ENCODE peak calls at places on chromosome 3, in ten cellular contexts. J is A549, F is DND-41, W is AG09309, X is mesothelial cell of epicardium, S is GM13977, O is astrocyte of the spinal cord, U is bronchial epithelial cell, Q is GM20000, L is fibroblast of pulmonary artery. B is an unnamed sample.

GRCh38 chr3:196686436-196686835 is 25.6 kb downstream of the CEP19 start:
- DNase-seq in X (no peak), U (no peak), F (no peak), S (no peak), L (peak), J (no peak), W (no peak), Q (no peak), O (no peak), B (no peak)

GRCh38 chr3:72582211-72582878 is 265.9 kb downstream of the SHQ1 start:
- DNase-seq in U (no peak), W (no peak), L (no peak), Q (peak), F (no peak), S (peak), J (no peak), O (no peak), X (no peak), B (no peak)

GRCh38 chr3:172107403-172107802 is 68.0 kb downstream of the FNDC3B start:
- DNase-seq in J (no peak), F (peak), X (no peak), U (no peak), W (no peak), S (peak), O (no peak), L (no peak), Q (peak), B (no peak)

GRCh38 chr3:53236112-53236841 is 19.5 kb downstream of the TKT start:
- DNase-seq in Q (no peak), J (peak), O (peak), U (peak), F (no peak), L (peak), W (peak), S (no peak), X (no peak), B (no peak)

GRCh38 chr3:188229726-188230125 is 75.8 kb downstream of the LPP start:
- DNase-seq in J (no peak), X (no peak), S (no peak), W (no peak), U (no peak), Q (no peak), F (no peak), O (no peak), L (no peak), B (no peak)

GRCh38 chr3:69558912-69559311 is 173.0 kb upstream of the FRMD4B start:
- DNase-seq in F (no peak), L (peak), X (no peak), Q (no peak), J (no peak), U (peak), S (no peak), O (peak), W (no peak), B (no peak)

GRCh38 chr3:46029953-46030543 is 2.8 kb upstream of the XCR1 start:
- DNase-seq in W (no peak), Q (no peak), O (no peak), U (no peak), S (no peak), X (no peak), L (no peak), F (no peak), J (no peak), B (no peak)

GRCh38 chr3:100209948-100210776 is 50.6 kb upstream of the TBC1D23 start:
- DNase-seq in L (peak), U (no peak), O (peak), X (no peak), J (no peak), W (no peak), Q (peak), F (no peak), S (peak), B (no peak)

GRCh38 chr3:150005243-150006102 is 34.8 kb upstream of the PFN2 start:
- DNase-seq in J (no peak), U (peak), F (no peak), Q (no peak), X (no peak), O (peak), S (no peak), W (no peak), L (no peak), B (no peak)

GRCh38 chr3:46923559-46924350 is 46.2 kb downstream of the PTH1R start:
- DNase-seq in J (peak), O (peak), W (no peak), Q (no peak), F (peak), X (no peak), U (no peak), L (peak), S (no peak), B (peak)

GRCh38 chr3:81696090-81696489 is 65.4 kb downstream of the GBE1 start:
- DNase-seq in Q (no peak), O (no peak), J (no peak), U (no peak), S (no peak), X (no peak), F (no peak), W (no peak), L (no peak), B (no peak)

GRCh38 chr3:40846466-40846865 is 321.7 kb downstream of the ZNF621 start:
- DNase-seq in J (no peak), L (no peak), W (no peak), S (no peak), X (no peak), Q (no peak), U (no peak), O (no peak), F (no peak), B (no peak)

GRCh38 chr3:69422751-69423150 is 36.9 kb upstream of the FRMD4B start:
- DNase-seq in U (peak), O (peak), L (peak), Q (no peak), W (no peak), X (no peak), J (no peak), S (no peak), F (no peak), B (no peak)

GRCh38 chr3:158794936-158795518 is 6.8 kb upstream of the MFSD1 start:
- DNase-seq in X (no peak), L (peak), U (peak), Q (peak), J (peak), S (no peak), O (peak), F (no peak), W (no peak), B (no peak)

GRCh38 chr3:127150915-127151564 is 41.9 kb upstream of the PRR23E start:
- DNase-seq in S (no peak), O (no peak), J (no peak), X (no peak), W (no peak), L (no peak), F (no peak), U (no peak), Q (no peak), B (no peak)

GRCh38 chr3:176916777-176917176 is 280.5 kb downstream of the TBL1XR1 start:
- DNase-seq in W (no peak), U (peak), Q (no peak), O (no peak), F (no peak), L (no peak), J (no peak), S (no peak), X (no peak), B (no peak)

GRCh38 chr3:129036234-129037092 is 24.1 kb upstream of the GP9 start:
- DNase-seq in F (no peak), L (no peak), S (no peak), X (no peak), U (no peak), Q (no peak), O (no peak), W (no peak), J (no peak), B (no peak)

GRCh38 chr3:196641278-196642058 is 2.0 kb downstream of the NRROS start:
- DNase-seq in X (no peak), W (no peak), O (no peak), Q (no peak), S (no peak), L (no peak), J (no peak), F (peak), U (no peak), B (no peak)

GRCh38 chr3:177977381-177978158 is 558.7 kb upstream of the KCNMB2 start:
- DNase-seq in X (no peak), F (no peak), Q (no peak), J (peak), S (no peak), W (peak), O (peak), U (peak), L (peak), B (no peak)

GRCh38 chr3:188303823-188304222 is 149.9 kb downstream of the LPP start:
- DNase-seq in W (no peak), U (no peak), X (no peak), F (no peak), S (no peak), J (no peak), O (no peak), L (no peak), Q (no peak), B (no peak)

GRCh38 chr3:186097317-186097662 is 11.6 kb downstream of the ETV5 start:
- DNase-seq in Q (no peak), S (no peak), O (peak), X (no peak), U (no peak), J (no peak), L (no peak), W (no peak), F (no peak), B (no peak)
- TF ChIP-seq CTCF in Q (no peak), S (no peak), O (no peak), X (no peak), U (no peak), J (no peak), L (no peak), W (no peak), F (no peak), B (no peak)

GRCh38 chr3:105880681-105881290 is 12.0 kb upstream of the CBLB start:
- DNase-seq in Q (no peak), O (no peak), U (no peak), X (no peak), F (no peak), L (no peak), J (no peak), W (no peak), S (no peak), B (no peak)
- TF ChIP-seq CTCF in Q (no peak), O (no peak), U (no peak), X (no peak), F (no peak), L (no peak), J (no peak), W (no peak), S (no peak), B (no peak)

GRCh38 chr3:33718595-33718907 is 497 bp upstream of the CLASP2 start:
- DNase-seq in Q (no peak), J (no peak), L (no peak), O (no peak), X (no peak), U (no peak), W (no peak), F (no peak), S (no peak), B (no peak)

GRCh38 chr3:33722626-33723370 is 4.7 kb upstream of the CLASP2 start:
- DNase-seq in J (no peak), U (peak), L (peak), Q (no peak), W (peak), O (peak), F (no peak), X (no peak), S (no peak), B (no peak)

GRCh38 chr3:33717616-33717865 is 513 bp downstream of the CLASP2 start:
- DNase-seq in F (peak), U (no peak), W (no peak), O (peak), L (peak), Q (no peak), X (peak), S (peak), J (no peak), B (peak)

GRCh38 chr3:33717866-33718594 is at the start of gene CLASP2:
- DNase-seq in L (peak), O (peak), F (peak), W (peak), J (peak), S (peak), X (peak), U (peak), Q (peak), B (peak)

DNA sequence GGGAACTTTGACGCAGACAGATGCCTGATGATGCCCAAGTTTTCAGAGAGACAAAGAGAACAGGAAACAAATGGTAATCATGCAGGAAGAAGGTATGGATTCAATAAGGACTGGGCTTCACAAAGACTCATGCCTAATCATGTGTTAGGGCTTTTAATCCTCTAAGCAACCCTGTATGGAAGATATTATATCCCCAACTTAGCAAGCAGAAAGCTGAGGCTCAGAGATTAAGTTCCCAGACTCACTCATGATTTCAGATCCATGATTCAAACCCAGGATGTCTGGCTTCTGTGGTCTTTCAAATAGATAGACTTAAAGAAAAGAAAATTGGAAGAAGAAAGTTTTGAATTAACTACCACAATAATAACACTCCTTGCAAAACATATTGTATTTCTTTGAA is 4.1 kb upstream of the CLASP2 start:
- DNase-seq in O (peak), L (no peak), Q (no peak), W (no peak), S (no peak), J (no peak), F (no peak), X (no peak), U (peak), B (no peak)
- TF ChIP-seq CTCF in O (no peak), L (no peak), Q (no peak), W (no peak), S (no peak), J (no peak), F (no peak), X (no peak), U (no peak), B (no peak)

GRCh38 chr3:4978966-4979400 is 254 bp upstream of the BHLHE40 start:
- DNase-seq in J (peak), U (peak), W (peak), O (peak), Q (peak), X (peak), L (peak), S (peak), F (peak), B (peak)

GRCh38 chr3:4979401-4980228 is at the start of gene BHLHE40:
- DNase-seq in S (no peak), L (no peak), U (no peak), X (peak), J (no peak), Q (no peak), W (no peak), O (no peak), F (no peak), B (peak)

GRCh38 chr3:4978259-4978965 is 825 bp upstream of the BHLHE40 start:
- DNase-seq in J (peak), Q (peak), W (peak), O (peak), X (peak), U (peak), L (peak), F (peak), S (peak), B (peak)

GRCh38 chr3:4977001-4977888 is 2.0 kb upstream of the BHLHE40 start:
- DNase-seq in W (no peak), S (peak), L (peak), F (peak), X (no peak), U (peak), J (peak), O (peak), Q (peak), B (no peak)

DNA sequence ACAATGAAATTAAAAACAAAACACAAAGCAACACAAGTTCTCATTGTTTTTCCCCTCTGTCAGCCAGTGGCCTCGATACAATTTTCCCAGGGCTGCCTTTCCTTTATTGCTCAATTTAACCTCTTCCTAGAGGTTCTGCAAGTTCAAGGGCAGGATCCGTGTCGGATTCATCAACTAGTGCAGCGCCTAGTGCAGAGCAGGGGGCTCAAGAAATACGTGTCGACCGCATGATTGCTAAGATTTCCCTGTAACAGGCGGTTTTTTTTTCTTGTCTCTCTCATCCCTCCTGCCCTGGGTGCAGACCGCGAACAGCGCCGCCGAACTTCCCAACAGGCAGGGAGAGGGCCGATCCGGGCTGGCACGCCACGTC is 1.4 kb upstream of the BHLHE40 start:
- DNase-seq in F (peak), Q (no peak), J (no peak), W (no peak), L (no peak), O (no peak), X (no peak), U (peak), S (no peak), B (no peak)
- TF ChIP-seq CTCF in F (peak), Q (no peak), J (no peak), W (no peak), L (no peak), O (no peak), X (no peak), U (no peak), S (no peak), B (no peak)

B was measured in glutamatergic neuron.